ENCODE peak calls at places on chromosomes 11 and 22, in eight cellular contexts. One of them, this sample, is unnamed.
A peak's percentile ranks its signal among the peaks of the same experiment; 100 is the strongest.

GRCh38 chr11:69926376-69927050 is 107.3 kb upstream of the FGF3 start:
- DNase-seq in H1: no peak
- DNase-seq in GM23338: no peak
- DNase-seq in GM12878: no peak
- DNase-seq in endothelial cell of umbilical vein: no peak
- DNase-seq in HCT116: no peak
- DNase-seq in K562: no peak
- DNase-seq in HepG2: no peak
- DNase-seq in this sample: no peak

GRCh38 chr22:50074551-50075042 is 10.6 kb downstream of the MLC1 start:
- DNase-seq in K562: no peak
- DNase-seq in endothelial cell of umbilical vein: no peak
- DNase-seq in GM12878: no peak
- DNase-seq in HepG2: no peak
- DNase-seq in HCT116: no peak
- DNase-seq in H1: no peak
- DNase-seq in GM23338: peak; percentile 55
- DNase-seq in this sample: no peak

GRCh38 chr11:70508231-70508480 is 109.8 kb downstream of the CTTN start:
- DNase-seq in endothelial cell of umbilical vein: no peak
- DNase-seq in K562: no peak
- DNase-seq in HepG2: no peak
- DNase-seq in GM12878: no peak
- DNase-seq in HCT116: no peak
- DNase-seq in GM23338: no peak
- DNase-seq in H1: no peak
- DNase-seq in this sample: no peak

GRCh38 chr11:2721163-2721935 is 21.6 kb upstream of the KCNQ1OT1 start:
- DNase-seq in endothelial cell of umbilical vein: no peak
- DNase-seq in GM12878: no peak
- DNase-seq in HepG2: no peak
- DNase-seq in K562: no peak
- DNase-seq in HCT116: no peak
- DNase-seq in GM23338: peak; percentile 33
- DNase-seq in H1: no peak
- DNase-seq in this sample: no peak

GRCh38 chr22:42626431-42626830 is 11.7 kb upstream of the POLDIP3 start:
- DNase-seq in HCT116: no peak
- DNase-seq in endothelial cell of umbilical vein: no peak
- DNase-seq in HepG2: no peak
- DNase-seq in K562: no peak
- DNase-seq in H1: no peak
- DNase-seq in GM12878: no peak
- DNase-seq in GM23338: no peak
- DNase-seq in this sample: no peak

GRCh38 chr22:20552450-20552894 is 45.1 kb downstream of the MED15 start:
- DNase-seq in K562: no peak
- DNase-seq in HCT116: no peak
- DNase-seq in endothelial cell of umbilical vein: peak; percentile 47
- DNase-seq in GM23338: no peak
- DNase-seq in H1: no peak
- DNase-seq in HepG2: peak; percentile 67
- DNase-seq in GM12878: no peak
- DNase-seq in this sample: no peak

GRCh38 chr22:48675828-48676145 is 1151.9 kb downstream of the BRD1 start:
- DNase-seq in K562: no peak
- DNase-seq in GM23338: no peak
- DNase-seq in HepG2: no peak
- DNase-seq in H1: no peak
- DNase-seq in endothelial cell of umbilical vein: no peak
- DNase-seq in GM12878: no peak
- DNase-seq in HCT116: no peak
- DNase-seq in this sample: no peak

GRCh38 chr11:75268626-75269366 is 28.2 kb downstream of the TPBGL start:
- DNase-seq in GM12878: no peak
- DNase-seq in endothelial cell of umbilical vein: no peak
- DNase-seq in GM23338: no peak
- DNase-seq in K562: no peak
- DNase-seq in HCT116: no peak
- DNase-seq in HepG2: no peak
- DNase-seq in H1: no peak
- DNase-seq in this sample: no peak

GRCh38 chr22:35629406-35630234 is 12.5 kb upstream of the MB start:
- DNase-seq in K562: peak; percentile 56
- DNase-seq in endothelial cell of umbilical vein: peak; percentile 79
- DNase-seq in HepG2: no peak
- DNase-seq in HCT116: peak; percentile 87
- DNase-seq in GM23338: peak; percentile 64
- DNase-seq in GM12878: peak; percentile 61
- DNase-seq in H1: peak; percentile 60
- DNase-seq in this sample: no peak

GRCh38 chr22:41845380-41846267 is 12.7 kb downstream of the SREBF2 start:
- DNase-seq in H1: no peak
- DNase-seq in GM12878: no peak
- DNase-seq in HepG2: no peak
- DNase-seq in endothelial cell of umbilical vein: no peak
- DNase-seq in K562: peak; percentile 88
- DNase-seq in HCT116: no peak
- DNase-seq in GM23338: no peak
- DNase-seq in this sample: no peak

GRCh38 chr22:29313126-29314071 is 2.1 kb downstream of the RASL10A start:
- DNase-seq in HepG2: no peak
- DNase-seq in GM12878: no peak
- DNase-seq in H1: peak; percentile 81
- DNase-seq in K562: no peak
- DNase-seq in endothelial cell of umbilical vein: peak; percentile 50
- DNase-seq in GM23338: peak; percentile 89
- DNase-seq in HCT116: peak; percentile 34
- DNase-seq in this sample: no peak

GRCh38 chr22:27074016-27074415 is 416.6 kb downstream of the MIAT start:
- DNase-seq in GM12878: no peak
- DNase-seq in HepG2: no peak
- DNase-seq in GM23338: no peak
- DNase-seq in endothelial cell of umbilical vein: no peak
- DNase-seq in K562: no peak
- DNase-seq in H1: no peak
- DNase-seq in HCT116: no peak
- DNase-seq in this sample: no peak

GRCh38 chr22:46528121-46528610 is 9.3 kb downstream of the CELSR1 start:
- DNase-seq in H1: no peak
- DNase-seq in GM12878: no peak
- DNase-seq in GM23338: no peak
- DNase-seq in HCT116: peak; percentile 69
- DNase-seq in endothelial cell of umbilical vein: peak; percentile 27
- DNase-seq in HepG2: peak; percentile 95
- DNase-seq in K562: peak; percentile 32
- DNase-seq in this sample: no peak

GRCh38 chr11:2864890-2865289 is 20.7 kb downstream of the CDKN1C start:
- DNase-seq in K562: no peak
- DNase-seq in HepG2: no peak
- DNase-seq in endothelial cell of umbilical vein: no peak
- DNase-seq in H1: no peak
- DNase-seq in GM12878: no peak
- DNase-seq in GM23338: no peak
- DNase-seq in HCT116: no peak
- DNase-seq in this sample: no peak

GRCh38 chr11:70712471-70712870 is 314.1 kb downstream of the CTTN start:
- DNase-seq in GM12878: no peak
- DNase-seq in HepG2: no peak
- DNase-seq in H1: no peak
- DNase-seq in K562: peak; percentile 38
- DNase-seq in HCT116: no peak
- DNase-seq in endothelial cell of umbilical vein: no peak
- DNase-seq in GM23338: peak; percentile 58
- DNase-seq in this sample: no peak

GRCh38 chr11:33721291-33721840 is 14.9 kb downstream of the CD59 start:
- DNase-seq in GM23338: no peak
- DNase-seq in endothelial cell of umbilical vein: peak; percentile 91
- DNase-seq in H1: no peak
- DNase-seq in HepG2: no peak
- DNase-seq in K562: no peak
- DNase-seq in GM12878: no peak
- DNase-seq in HCT116: no peak
- DNase-seq in this sample: no peak

GRCh38 chr11:122032317-122032716 is 83.7 kb downstream of the BLID start:
- DNase-seq in GM23338: no peak
- DNase-seq in H1: no peak
- DNase-seq in GM12878: no peak
- DNase-seq in HepG2: no peak
- DNase-seq in K562: no peak
- DNase-seq in HCT116: no peak
- DNase-seq in endothelial cell of umbilical vein: no peak
- DNase-seq in this sample: no peak

GRCh38 chr22:30004689-30005088 is 75.6 kb upstream of the HORMAD2 start:
- DNase-seq in endothelial cell of umbilical vein: peak; percentile 18
- DNase-seq in GM12878: no peak
- DNase-seq in GM23338: no peak
- DNase-seq in K562: no peak
- DNase-seq in HepG2: no peak
- DNase-seq in HCT116: no peak
- DNase-seq in H1: no peak
- DNase-seq in this sample: no peak

GRCh38 chr11:2093575-2094353 is 45.4 kb downstream of the IGF2 start:
- DNase-seq in GM23338: no peak
- DNase-seq in HepG2: no peak
- DNase-seq in GM12878: no peak
- DNase-seq in endothelial cell of umbilical vein: no peak
- DNase-seq in K562: no peak
- DNase-seq in HCT116: no peak
- DNase-seq in H1: no peak
- DNase-seq in this sample: no peak

GRCh38 chr22:24989541-24989951 is 37.0 kb downstream of the KIAA1671 start:
- DNase-seq in GM23338: no peak
- DNase-seq in HCT116: no peak
- DNase-seq in HepG2: no peak
- DNase-seq in K562: no peak
- DNase-seq in H1: no peak
- DNase-seq in GM12878: no peak
- DNase-seq in endothelial cell of umbilical vein: no peak
- DNase-seq in this sample: no peak
- H3K27ac ChIP-seq in GM23338: no peak overlapping the region
- H3K27ac ChIP-seq in HCT116: peak overlapping the region; percentile 18
- H3K27ac ChIP-seq in HepG2: no peak overlapping the region
- H3K27ac ChIP-seq in K562: no peak overlapping the region
- H3K27ac ChIP-seq in H1: no peak overlapping the region
- H3K27ac ChIP-seq in GM12878: no peak overlapping the region
- H3K27ac ChIP-seq in endothelial cell of umbilical vein: no peak overlapping the region
- H3K27ac ChIP-seq in this sample: no peak overlapping the region

GRCh38 chr11:66011239-66011784 is 496 bp upstream of the CST6 start:
- DNase-seq in GM23338: peak; percentile 53
- DNase-seq in K562: no peak
- DNase-seq in HCT116: peak; percentile 91
- DNase-seq in H1: no peak
- DNase-seq in endothelial cell of umbilical vein: no peak
- DNase-seq in HepG2: no peak
- DNase-seq in GM12878: no peak
- DNase-seq in this sample: no peak
- TF ChIP-seq EZH2 in GM23338: no peak
- TF ChIP-seq EZH2 in K562: no peak
- TF ChIP-seq EZH2 in HCT116: no peak
- TF ChIP-seq EZH2 in H1: no peak
- TF ChIP-seq EZH2 in endothelial cell of umbilical vein: no peak
- TF ChIP-seq EZH2 in HepG2: no peak
- TF ChIP-seq EZH2 in GM12878: no peak
- TF ChIP-seq EZH2 in this sample: no peak

GRCh38 chr22:39997939-39998726 is 3.4 kb downstream of the FAM83F start:
- DNase-seq in K562: no peak
- DNase-seq in H1: no peak
- DNase-seq in GM12878: no peak
- DNase-seq in GM23338: peak; percentile 84
- DNase-seq in HepG2: no peak
- DNase-seq in HCT116: no peak
- DNase-seq in endothelial cell of umbilical vein: peak; percentile 48
- DNase-seq in this sample: no peak
- TF ChIP-seq POLR2AphosphoS5 in K562: no peak
- TF ChIP-seq POLR2AphosphoS5 in H1: no peak
- TF ChIP-seq POLR2AphosphoS5 in GM12878: no peak
- TF ChIP-seq POLR2AphosphoS5 in GM23338: no peak
- TF ChIP-seq POLR2AphosphoS5 in HepG2: no peak
- TF ChIP-seq POLR2AphosphoS5 in HCT116: no peak
- TF ChIP-seq POLR2AphosphoS5 in endothelial cell of umbilical vein: no peak
- TF ChIP-seq POLR2AphosphoS5 in this sample: no peak

GRCh38 chr11:61768376-61769076 is 16.1 kb downstream of the MYRF start:
- DNase-seq in K562: no peak
- DNase-seq in HepG2: no peak
- DNase-seq in HCT116: no peak
- DNase-seq in endothelial cell of umbilical vein: no peak
- DNase-seq in GM23338: no peak
- DNase-seq in H1: no peak
- DNase-seq in GM12878: no peak
- DNase-seq in this sample: no peak

GRCh38 chr11:61763930-61764605 is 11.6 kb downstream of the MYRF start:
- DNase-seq in K562: no peak
- DNase-seq in GM23338: no peak
- DNase-seq in endothelial cell of umbilical vein: no peak
- DNase-seq in H1: no peak
- DNase-seq in HCT116: no peak
- DNase-seq in HepG2: no peak
- DNase-seq in GM12878: no peak
- DNase-seq in this sample: no peak

GRCh38 chr11:61766353-61766841 is 14.0 kb downstream of the MYRF start:
- DNase-seq in GM12878: no peak
- DNase-seq in endothelial cell of umbilical vein: no peak
- DNase-seq in HCT116: no peak
- DNase-seq in GM23338: no peak
- DNase-seq in K562: no peak
- DNase-seq in HepG2: no peak
- DNase-seq in H1: no peak
- DNase-seq in this sample: no peak

GRCh38 chr11:61764606-61765260 is 12.3 kb downstream of the MYRF start:
- DNase-seq in GM23338: peak; percentile 66
- DNase-seq in H1: no peak
- DNase-seq in endothelial cell of umbilical vein: no peak
- DNase-seq in HepG2: no peak
- DNase-seq in K562: peak; percentile 59
- DNase-seq in GM12878: no peak
- DNase-seq in HCT116: no peak
- DNase-seq in this sample: no peak

GRCh38 chr11:61765550-61766253 is 13.3 kb downstream of the MYRF start:
- DNase-seq in GM12878: no peak
- DNase-seq in K562: no peak
- DNase-seq in HepG2: no peak
- DNase-seq in HCT116: no peak
- DNase-seq in GM23338: no peak
- DNase-seq in H1: no peak
- DNase-seq in endothelial cell of umbilical vein: no peak
- DNase-seq in this sample: no peak
- H3K27ac ChIP-seq in GM12878: no peak overlapping the region
- H3K27ac ChIP-seq in K562: no peak overlapping the region
- H3K27ac ChIP-seq in HepG2: peak overlapping the region; percentile 39
- H3K27ac ChIP-seq in HCT116: no peak overlapping the region
- H3K27ac ChIP-seq in GM23338: no peak overlapping the region
- H3K27ac ChIP-seq in H1: no peak overlapping the region
- H3K27ac ChIP-seq in endothelial cell of umbilical vein: no peak overlapping the region
- H3K27ac ChIP-seq in this sample: no peak overlapping the region

GRCh38 chr11:68689737-68690625 is 5.6 kb downstream of the GAL start:
- DNase-seq in endothelial cell of umbilical vein: no peak
- DNase-seq in HepG2: no peak
- DNase-seq in GM23338: no peak
- DNase-seq in HCT116: no peak
- DNase-seq in K562: no peak
- DNase-seq in H1: no peak
- DNase-seq in GM12878: no peak
- DNase-seq in this sample: no peak
- TF ChIP-seq EZH2 in endothelial cell of umbilical vein: no peak
- TF ChIP-seq EZH2 in HepG2: no peak
- TF ChIP-seq EZH2 in GM23338: no peak
- TF ChIP-seq EZH2 in HCT116: no peak
- TF ChIP-seq EZH2 in K562: no peak
- TF ChIP-seq EZH2 in H1: no peak
- TF ChIP-seq EZH2 in GM12878: no peak
- TF ChIP-seq EZH2 in this sample: no peak